ENCODE peak calls at places on chromosomes 13 and 19, in five cellular contexts. Z, R, M, T and X are unnamed samples.

GRCh38 chr13:37878496-37878895 is 8.9 kb upstream of the TRPC4 start:
- DNase-seq in Z (no peak), T (no peak), R (no peak), M (peak), X (no peak)

GRCh38 chr13:109836629-109837607 is 50.5 kb upstream of the IRS2 start:
- DNase-seq in T (peak), Z (no peak), R (no peak), M (no peak), X (no peak)

GRCh38 chr19:48629297-48629598 is 7.9 kb downstream of the DBP start:
- DNase-seq in R (no peak), M (no peak), Z (no peak), T (peak), X (no peak)

GRCh38 chr19:20315543-20315942 is 148.5 kb downstream of the ZNF486 start:
- DNase-seq in R (no peak), M (no peak), Z (no peak), T (no peak), X (no peak)

GRCh38 chr13:32824671-32825070 is 191.6 kb upstream of the KL start:
- DNase-seq in T (no peak), M (peak), R (peak), Z (peak), X (peak)

GRCh38 chr19:33402421-33403220 is 29.1 kb downstream of the CEBPG start:
- DNase-seq in T (peak), Z (no peak), M (no peak), R (no peak), X (no peak)

GRCh38 chr19:15897738-15898276 is at the start of gene CYP4F2:
- DNase-seq in Z (no peak), T (no peak), R (no peak), M (no peak), X (no peak)

GRCh38 chr19:15591796-15592195 is 23.2 kb upstream of the CYP4F8 start:
- DNase-seq in M (no peak), R (no peak), T (no peak), Z (no peak), X (no peak)

GRCh38 chr19:33278403-33279269 is 23.7 kb downstream of the CEBPA start:
- DNase-seq in T (peak), R (no peak), M (no peak), Z (no peak), X (no peak)

GRCh38 chr19:56917998-56918397 is 77.5 kb upstream of the PEG3 start:
- DNase-seq in M (no peak), T (no peak), R (no peak), Z (no peak), X (no peak)

GRCh38 chr13:28138756-28139470 is 568 bp downstream of the PAN3 start:
- DNase-seq in R (peak), M (peak), Z (peak), T (peak), X (no peak)

GRCh38 chr19:42092350-42092749 is 16.4 kb downstream of the ZNF574 start:
- DNase-seq in T (no peak), Z (no peak), M (no peak), R (no peak), X (no peak)

GRCh38 chr13:112066624-112067004 is 335 bp upstream of the SOX1 start:
- DNase-seq in Z (no peak), R (peak), M (peak), T (no peak), X (peak)

GRCh38 chr13:33968520-33969507 is 150.9 kb downstream of the RFC3 start:
- DNase-seq in T (no peak), M (no peak), Z (no peak), R (no peak), X (no peak)

GRCh38 chr13:51360489-51360888 is 21.0 kb downstream of the SERPINE3 start:
- DNase-seq in M (no peak), R (no peak), Z (no peak), T (no peak), X (no peak)

GRCh38 chr13:30805603-30806011 is 70.3 kb downstream of the ALOX5AP start:
- DNase-seq in Z (no peak), T (no peak), R (peak), M (no peak), X (no peak)

GRCh38 chr13:73429691-73430090 is 370.9 kb downstream of the KLF5 start:
- DNase-seq in Z (no peak), M (no peak), T (no peak), R (peak), X (peak)

GRCh38 chr19:52945652-52946321 is 16.9 kb downstream of the ZNF816 start:
- DNase-seq in R (no peak), Z (no peak), T (no peak), M (no peak), X (no peak)

GRCh38 chr13:66353664-66354063 is 876.5 kb downstream of the PCDH9 start:
- DNase-seq in Z (no peak), M (no peak), R (peak), T (no peak), X (peak)

GRCh38 chr13:113903361-113903760 is 39.5 kb upstream of the GAS6 start:
- DNase-seq in M (peak), R (peak), Z (no peak), T (no peak), X (no peak)

GRCh38 chr13:60482012-60482411 is 85.0 kb downstream of the TDRD3 start:
- DNase-seq in M (peak), Z (no peak), T (no peak), R (peak), X (no peak)

GRCh38 chr19:23565256-23565655 is 121.8 kb downstream of the ZNF675 start:
- DNase-seq in M (no peak), T (no peak), R (no peak), Z (no peak), X (no peak)

GRCh38 chr19:12838182-12838890 is at the start of gene MAST1:
- DNase-seq in M (no peak), R (no peak), T (peak), Z (no peak), X (no peak)

GRCh38 chr19:20969498-20969897 is 46.4 kb downstream of the ZNF85 start:
- DNase-seq in M (no peak), T (no peak), R (no peak), Z (no peak), X (no peak)

GRCh38 chr19:47037766-47038165 is 10.7 kb downstream of the TMEM160 start:
- DNase-seq in R (no peak), Z (no peak), T (no peak), M (no peak), X (no peak)

GRCh38 chr13:99281811-99282263 is 23.7 kb upstream of the GPR18 start:
- DNase-seq in Z (no peak), M (peak), R (no peak), T (peak), X (no peak)

GRCh38 chr19:15050639-15051038 is 1.4 kb downstream of the CASP14 start:
- DNase-seq in T (no peak), M (no peak), Z (no peak), R (no peak), X (no peak)

GRCh38 chr13:101915755-101916107 is 463.3 kb downstream of the ITGBL1 start:
- DNase-seq in R (no peak), M (no peak), Z (no peak), T (no peak), X (no peak)

GRCh38 chr19:41297628-41298326 is 12.2 kb upstream of the CCDC97 start:
- DNase-seq in R (no peak), T (no peak), M (no peak), Z (no peak), X (no peak)

GRCh38 chr13:76638882-76639281 is 247.3 kb downstream of the KCTD12 start:
- DNase-seq in R (no peak), M (peak), T (no peak), Z (no peak), X (no peak)

DNA sequence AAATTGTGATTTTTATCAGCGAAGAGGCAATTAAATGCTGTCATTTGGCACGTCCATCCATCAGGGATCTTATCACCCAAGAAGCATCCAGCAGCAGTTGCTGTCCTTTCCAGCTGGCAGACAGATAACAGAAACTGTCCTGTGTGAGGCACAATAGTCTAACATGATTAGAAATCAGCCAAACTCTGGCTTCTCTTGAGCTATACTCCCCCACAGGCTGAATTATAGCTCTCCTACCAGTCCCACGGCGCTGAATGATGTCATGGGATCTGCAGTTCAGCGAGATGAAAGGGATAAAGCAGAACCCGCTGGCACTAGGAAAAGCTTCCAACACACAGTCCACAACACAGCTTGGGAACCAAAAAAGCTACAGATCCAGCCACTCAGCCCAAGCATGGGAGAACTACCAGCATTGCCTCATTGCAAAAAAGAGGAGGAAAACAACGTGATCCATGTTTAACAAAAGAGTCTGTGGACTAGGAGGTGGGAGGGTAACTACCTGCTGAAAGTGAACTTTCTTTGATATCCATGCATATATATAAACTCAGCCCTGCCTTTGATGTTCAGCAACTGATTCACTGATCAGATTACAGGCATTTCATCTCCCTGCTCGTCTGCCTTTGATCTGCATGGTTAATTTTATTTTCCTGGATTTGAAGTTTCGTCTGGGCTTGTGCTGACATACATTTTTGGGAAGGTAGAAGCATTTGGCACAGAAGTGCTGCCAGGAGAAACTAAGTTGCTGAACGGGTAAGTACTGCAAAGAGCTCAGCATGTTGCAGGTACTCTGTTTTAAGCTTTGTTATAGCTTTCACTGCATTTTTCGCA is at the start of gene TNFRSF19:
- DNase-seq in R (peak), M (peak), Z (peak), T (no peak), X (peak)
- H3K4me3 ChIP-seq in R (peak), M (peak), Z (peak), T (no peak), X (peak)

GRCh38 chr19:51111606-51112005 is 3.4 kb upstream of the CTU1 start:
- DNase-seq in Z (no peak), R (no peak), T (no peak), M (no peak), X (no peak)
- TF ChIP-seq CTCF in Z (peak), R (peak), T (no peak), M (no peak), X (peak)

GRCh38 chr13:100543872-100544602 is 44.6 kb downstream of the GGACT start:
- DNase-seq in T (no peak), M (no peak), R (peak), Z (no peak), X (no peak)
- H3K4me3 ChIP-seq in T (no peak), M (no peak), R (no peak), Z (no peak), X (no peak)

GRCh38 chr19:5130371-5131030 is 161.6 kb downstream of the KDM4B start:
- DNase-seq in Z (no peak), M (no peak), R (no peak), T (peak), X (no peak)

GRCh38 chr19:5129691-5130090 is 160.8 kb downstream of the KDM4B start:
- DNase-seq in T (no peak), Z (no peak), M (no peak), R (no peak), X (no peak)

GRCh38 chr19:5131866-5132561 is 163.1 kb downstream of the KDM4B start:
- DNase-seq in T (no peak), Z (no peak), M (no peak), R (no peak), X (no peak)

GRCh38 chr19:5132698-5133651 is 164.1 kb downstream of the KDM4B start:
- DNase-seq in M (no peak), Z (no peak), T (no peak), R (no peak), X (no peak)

GRCh38 chr19:5131031-5131865 is 162.3 kb downstream of the KDM4B start:
- DNase-seq in M (no peak), R (no peak), Z (no peak), T (peak), X (no peak)
- TF ChIP-seq CTCF in M (no peak), R (no peak), Z (no peak), T (no peak), X (no peak)